ENCODE peak calls at places on chromosome 6, in nine cellular contexts. J is adrenal gland; D is RWPE2; E is CD8-positive, alpha-beta memory T cell; S is ascending aorta; O is fibroblast of lung; X is body of pancreas; K is A549; U is cardiac muscle cell. Y is an unnamed sample.

GRCh38 chr6:170160031-170160627 is 130.7 kb downstream of the DLL1 start:
- DNase-seq in X (no peak), J (no peak), E (no peak), O (no peak), S (no peak), U (no peak), K (no peak), D (peak), Y (no peak)

GRCh38 chr6:160249687-160250086 is 8.9 kb downstream of the SLC22A2 start:
- DNase-seq in E (no peak), J (no peak), X (no peak), D (no peak), O (peak), K (no peak), U (no peak), S (no peak), Y (no peak)

GRCh38 chr6:36625161-36625919 is 31.2 kb downstream of the SRSF3 start:
- DNase-seq in J (no peak), E (no peak), S (no peak), D (no peak), O (peak), X (peak), U (peak), K (no peak), Y (no peak)

GRCh38 chr6:89269981-89270380 is 45.1 kb downstream of the GABRR2 start:
- DNase-seq in U (no peak), E (no peak), O (no peak), K (no peak), S (no peak), X (no peak), D (no peak), J (no peak), Y (no peak)

GRCh38 chr6:89117285-89118108 is at the start of gene SRSF12:
- DNase-seq in J (peak), E (peak), U (peak), X (peak), O (peak), K (peak), S (no peak), D (no peak), Y (no peak)

GRCh38 chr6:85403331-85404015 is 46.4 kb upstream of the NT5E start:
- DNase-seq in O (peak), U (peak), E (no peak), S (no peak), D (no peak), J (no peak), K (peak), X (no peak), Y (peak)

GRCh38 chr6:80872194-80872950 is 765.9 kb downstream of the BCKDHB start:
- DNase-seq in S (no peak), U (peak), O (no peak), E (no peak), D (no peak), K (no peak), X (no peak), J (peak), Y (no peak)

GRCh38 chr6:3526962-3527796 is 70.3 kb upstream of the SLC22A23 start:
- DNase-seq in U (peak), O (no peak), J (no peak), D (peak), S (no peak), X (no peak), E (no peak), K (no peak), Y (no peak)

GRCh38 chr6:40352006-40352405 is 235.2 kb downstream of the LRFN2 start:
- DNase-seq in U (peak), O (peak), K (no peak), E (no peak), J (no peak), X (no peak), S (no peak), D (no peak), Y (no peak)

GRCh38 chr6:44456070-44456965 is 68.8 kb downstream of the CDC5L start:
- DNase-seq in D (no peak), U (peak), S (no peak), X (peak), E (no peak), K (peak), J (peak), O (peak), Y (no peak)

GRCh38 chr6:109082178-109082577 is 12.5 kb downstream of the SESN1 start:
- DNase-seq in X (no peak), K (no peak), U (peak), E (no peak), S (no peak), O (peak), J (no peak), D (no peak), Y (peak)
- H3K27ac ChIP-seq in X (no peak), K (no peak), U (no peak), E (no peak), S (peak), O (no peak), J (no peak), D (no peak), Y (no peak)

DNA sequence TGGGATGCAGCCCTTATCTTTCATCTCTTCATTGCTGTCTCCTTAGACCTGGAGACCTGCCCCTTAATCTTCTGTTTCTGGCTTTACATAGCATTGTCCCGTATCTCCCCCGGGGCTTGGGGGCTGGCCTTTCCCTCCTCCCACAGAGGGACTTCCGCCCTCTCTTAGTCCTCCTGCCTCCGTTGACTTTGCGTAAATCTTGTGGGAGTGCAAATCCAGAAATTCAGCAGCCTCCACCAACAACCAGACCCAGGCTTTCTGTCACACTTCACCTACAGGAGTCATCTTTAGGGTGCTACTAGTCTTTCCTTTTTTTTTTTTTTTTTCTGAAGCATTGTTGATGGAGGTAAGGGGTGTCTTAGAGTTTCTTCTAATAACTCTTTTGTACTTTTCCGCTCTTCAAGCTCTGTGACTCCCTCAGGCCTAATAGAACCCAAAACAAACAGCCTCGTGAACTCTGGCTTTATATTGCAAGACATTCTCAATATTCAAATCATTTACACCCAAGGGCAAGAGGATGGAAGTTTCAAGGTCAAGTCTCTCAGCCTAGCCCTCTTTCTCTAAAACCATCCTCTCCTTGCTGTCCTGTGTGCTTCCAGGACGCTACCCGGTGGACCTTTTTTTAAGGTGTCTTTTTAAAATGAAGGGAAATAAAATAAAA is 66.2 kb downstream of the RREB1 start:
- DNase-seq in O (no peak), X (no peak), D (no peak), K (no peak), S (no peak), J (no peak), E (no peak), U (no peak), Y (no peak)
- H3K27ac ChIP-seq in O (no peak), X (no peak), D (no peak), K (no peak), S (peak), J (no peak), E (peak), U (no peak), Y (no peak)

GRCh38 chr6:116036075-116036773 is 24.5 kb downstream of the FRK start:
- DNase-seq in E (no peak), O (peak), U (no peak), J (no peak), D (no peak), K (no peak), X (no peak), S (no peak), Y (no peak)

GRCh38 chr6:116030745-116031144 is 29.9 kb downstream of the FRK start:
- DNase-seq in O (no peak), K (no peak), S (no peak), J (no peak), X (no peak), U (no peak), E (no peak), D (no peak), Y (no peak)

GRCh38 chr6:116035616-116036015 is 25.1 kb downstream of the FRK start:
- DNase-seq in J (no peak), E (no peak), U (no peak), O (no peak), X (no peak), K (no peak), S (no peak), D (no peak), Y (no peak)

GRCh38 chr6:116034327-116034726 is 26.4 kb downstream of the FRK start:
- DNase-seq in D (no peak), J (no peak), E (no peak), U (peak), K (peak), X (no peak), O (peak), S (no peak), Y (no peak)

GRCh38 chr6:116033687-116034303 is 26.9 kb downstream of the FRK start:
- DNase-seq in K (no peak), D (no peak), J (no peak), O (no peak), U (no peak), E (no peak), X (no peak), S (no peak), Y (no peak)
- H3K27ac ChIP-seq in K (peak), D (no peak), J (no peak), O (no peak), U (no peak), E (no peak), X (no peak), S (peak), Y (no peak)

GRCh38 chr6:112141707-112142106 is 54.3 kb downstream of the FAM229B start:
- DNase-seq in D (no peak), K (no peak), S (no peak), E (no peak), J (no peak), X (no peak), U (no peak), O (no peak), Y (no peak)

GRCh38 chr6:112144145-112144926 is 56.9 kb downstream of the FAM229B start:
- DNase-seq in E (no peak), D (no peak), O (no peak), X (no peak), K (no peak), U (no peak), S (no peak), J (no peak), Y (no peak)

DNA sequence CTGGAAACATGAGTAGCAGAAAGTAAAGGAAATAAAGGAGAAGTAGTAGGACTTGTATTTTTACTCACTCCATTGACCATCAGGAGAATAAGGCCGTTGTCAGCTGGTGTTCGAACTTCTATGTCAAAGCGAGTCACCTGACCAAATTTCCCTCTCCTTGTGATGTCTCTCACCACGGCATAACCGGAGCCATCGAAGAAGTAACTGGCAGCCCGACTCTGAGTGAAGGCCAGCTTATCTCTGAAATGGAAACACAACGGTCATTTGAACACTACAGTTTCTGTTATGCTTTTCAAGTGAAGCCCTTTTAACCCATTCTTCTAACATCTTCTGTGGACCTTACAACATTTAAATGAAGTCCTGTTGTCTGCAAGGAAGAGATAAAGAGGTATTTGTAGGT is 51.7 kb downstream of the FAM229B start:
- DNase-seq in E (no peak), S (no peak), D (no peak), K (no peak), J (no peak), U (no peak), O (no peak), X (no peak), Y (no peak)
- H3K27ac ChIP-seq in E (no peak), S (no peak), D (no peak), K (no peak), J (no peak), U (no peak), O (no peak), X (no peak), Y (no peak)

GRCh38 chr6:139534472-139535115 is 160.1 kb upstream of the CITED2 start:
- DNase-seq in D (no peak), U (no peak), E (peak), K (no peak), O (no peak), S (no peak), X (peak), J (no peak), Y (no peak)
- H3K27ac ChIP-seq in D (peak), U (peak), E (peak), K (peak), O (peak), S (peak), X (peak), J (no peak), Y (no peak)

GRCh38 chr6:112247275-112247674 is 7.1 kb downstream of the LAMA4 start:
- DNase-seq in E (no peak), O (no peak), U (no peak), J (no peak), K (no peak), S (no peak), X (no peak), D (no peak), Y (no peak)
- H3K27ac ChIP-seq in E (no peak), O (peak), U (no peak), J (no peak), K (no peak), S (no peak), X (no peak), D (no peak), Y (no peak)

GRCh38 chr6:47479874-47480273 is 2.3 kb downstream of the CD2AP start:
- DNase-seq in X (no peak), D (no peak), J (no peak), S (no peak), U (no peak), O (no peak), E (no peak), K (no peak), Y (no peak)

GRCh38 chr6:47478233-47479155 is 905 bp downstream of the CD2AP start:
- DNase-seq in J (peak), D (no peak), E (no peak), S (no peak), U (peak), X (peak), O (peak), K (peak), Y (no peak)

GRCh38 chr6:47477497-47478232 is at the start of gene CD2AP:
- DNase-seq in X (peak), O (peak), U (peak), S (peak), J (peak), E (peak), K (peak), D (peak), Y (no peak)

GRCh38 chr6:47476794-47477496 is 644 bp upstream of the CD2AP start:
- DNase-seq in O (no peak), S (no peak), J (peak), D (no peak), U (no peak), X (no peak), K (no peak), E (no peak), Y (no peak)

DNA sequence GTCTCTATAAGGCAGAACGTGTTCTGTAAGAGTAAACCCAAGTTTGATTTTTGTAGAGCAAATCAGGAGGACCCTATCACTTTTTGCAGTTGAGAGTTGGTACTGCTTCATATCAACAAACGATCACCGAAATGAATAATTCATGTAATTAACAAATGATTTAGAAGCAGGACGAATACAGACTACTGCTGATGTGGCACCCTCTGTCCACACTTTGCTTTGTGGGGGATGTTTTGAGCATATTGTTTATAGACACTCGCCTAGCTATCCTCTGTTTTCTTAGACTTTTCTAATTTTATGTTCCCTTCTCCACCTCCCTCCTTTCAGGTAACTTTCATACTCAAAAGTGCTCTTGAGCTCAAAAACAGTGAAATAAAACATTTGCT is 1.6 kb downstream of the CD2AP start:
- DNase-seq in K (no peak), D (no peak), E (no peak), X (no peak), S (no peak), U (peak), O (no peak), J (no peak), Y (no peak)
- H3K27ac ChIP-seq in K (peak), D (peak), E (peak), X (peak), S (no peak), U (peak), O (peak), J (peak), Y (peak)

GRCh38 chr6:111727798-111728197 is 122.1 kb upstream of the TRAF3IP2 start:
- DNase-seq in J (no peak), X (no peak), K (peak), U (peak), S (no peak), O (peak), E (no peak), D (no peak), Y (no peak)

GRCh38 chr6:111734068-111734825 is 128.6 kb upstream of the TRAF3IP2 start:
- DNase-seq in O (peak), D (no peak), S (no peak), K (no peak), X (no peak), U (no peak), J (no peak), E (no peak), Y (no peak)

GRCh38 chr6:111731404-111732195 is 125.9 kb upstream of the TRAF3IP2 start:
- DNase-seq in S (no peak), O (peak), K (no peak), U (no peak), X (no peak), E (no peak), J (no peak), D (no peak), Y (no peak)

GRCh38 chr6:111732390-111732789 is 126.7 kb upstream of the TRAF3IP2 start:
- DNase-seq in J (no peak), S (no peak), O (no peak), U (no peak), D (no peak), E (no peak), K (no peak), X (no peak), Y (no peak)

DNA sequence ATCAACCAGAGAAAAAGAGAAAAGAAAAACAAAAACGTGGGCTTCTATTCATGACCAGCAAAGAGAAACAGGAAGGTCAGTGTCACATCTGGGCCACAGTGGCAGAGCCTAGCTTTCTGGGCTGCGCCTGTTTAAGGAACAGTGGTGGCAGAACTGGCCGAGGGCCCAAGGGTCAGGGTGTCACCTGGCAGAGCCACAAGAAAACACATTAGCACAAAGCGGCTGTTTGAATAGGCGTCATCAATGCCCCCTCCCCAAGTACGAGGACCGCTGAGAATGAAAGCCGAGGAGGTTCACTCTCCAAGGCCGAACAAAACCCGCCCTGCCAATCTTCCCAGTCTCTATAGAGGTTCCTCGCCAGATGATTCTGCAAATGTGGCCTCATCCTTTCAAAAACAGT is 125.2 kb upstream of the TRAF3IP2 start:
- DNase-seq in D (no peak), E (no peak), X (no peak), O (peak), K (no peak), J (peak), S (no peak), U (no peak), Y (no peak)
- H3K27ac ChIP-seq in D (no peak), E (no peak), X (no peak), O (no peak), K (no peak), J (no peak), S (peak), U (no peak), Y (no peak)

GRCh38 chr6:189676-190075 is 102.6 kb upstream of the DUSP22 start:
- DNase-seq in U (no peak), K (no peak), X (no peak), S (no peak), O (no peak), D (no peak), E (no peak), J (no peak), Y (no peak)
- H3K27ac ChIP-seq in U (no peak), K (no peak), X (no peak), S (no peak), O (no peak), D (no peak), E (no peak), J (no peak), Y (no peak)

Y was measured in epithelial cell of prostate.